ENCODE peak calls at places on chromosome 1, in four cellular contexts. N, X, R and S are unnamed samples.

GRCh38 chr1:180027949-180028445 is 73.4 kb downstream of the CEP350 start:
- DNase-seq in R (no peak), X (no peak), N (no peak), S (no peak)

GRCh38 chr1:184242507-184242943 is 144.3 kb upstream of the C1orf21 start:
- DNase-seq in X (no peak), R (no peak), N (no peak), S (no peak)

GRCh38 chr1:204296431-204296988 is 63.2 kb downstream of the PLEKHA6 start:
- DNase-seq in N (no peak), X (no peak), R (no peak), S (no peak)

GRCh38 chr1:8083739-8084484 is 57.8 kb upstream of the ERRFI1 start:
- DNase-seq in R (no peak), X (no peak), N (no peak), S (no peak)

GRCh38 chr1:201739054-201739453 is 89.9 kb upstream of the IPO9 start:
- DNase-seq in X (no peak), N (no peak), R (no peak), S (no peak)

GRCh38 chr1:53321366-53321765 is 6.5 kb downstream of the LRP8 start:
- DNase-seq in N (no peak), R (no peak), X (peak), S (peak)

GRCh38 chr1:161226320-161226711 is 456 bp downstream of the TOMM40L start:
- DNase-seq in X (no peak), R (no peak), N (no peak), S (no peak)

GRCh38 chr1:117633423-117633822 is 27.6 kb downstream of the TENT5C start:
- DNase-seq in X (peak), N (peak), R (no peak), S (no peak)

GRCh38 chr1:232893481-232894313 is 56.7 kb upstream of the NTPCR start:
- DNase-seq in R (no peak), X (no peak), N (no peak), S (no peak)